ENCODE peak calls at places on chromosomes 6 and 20, in seven cellular contexts. Z, X, N, Q, V, R and F are unnamed samples.

GRCh38 chr6:165585060-165585459 is 78.0 kb downstream of the PDE10A start:
- DNase-seq in Z (no peak), X (no peak), N (no peak), Q (no peak), V (no peak), R (no peak), F (no peak)

GRCh38 chr6:45965007-45965406 is 50.7 kb downstream of the CLIC5 start:
- DNase-seq in Z (no peak), X (no peak), N (no peak), Q (no peak), V (no peak), R (no peak), F (no peak)

GRCh38 chr20:57548177-57549058 is 12.5 kb upstream of the PCK1 start:
- DNase-seq in Z (no peak), X (no peak), N (no peak), Q (no peak), V (peak), R (no peak), F (no peak)

GRCh38 chr6:97316982-97317381 is 34.0 kb upstream of the MMS22L start:
- DNase-seq in Z (no peak), X (no peak), N (no peak), Q (no peak), V (no peak), R (no peak), F (no peak)

GRCh38 chr6:16205377-16206144 is 32.8 kb upstream of the GMPR start:
- DNase-seq in Z (no peak), X (peak), N (peak), Q (no peak), V (no peak), R (no peak), F (no peak)

GRCh38 chr20:62616728-62617621 is 25.3 kb upstream of the SLCO4A1 start:
- DNase-seq in Z (peak), X (peak), N (peak), Q (peak), V (peak), R (no peak), F (peak)

GRCh38 chr20:24662756-24663399 is 193.4 kb downstream of the SYNDIG1 start:
- DNase-seq in Z (no peak), X (peak), N (no peak), Q (no peak), V (no peak), R (no peak), F (no peak)

GRCh38 chr6:113094781-113095180 is 747.7 kb downstream of the RFPL4B start:
- DNase-seq in Z (no peak), X (peak), N (no peak), Q (no peak), V (no peak), R (no peak), F (no peak)